ENCODE peak calls at places on chromosomes 4 and X, in seven cellular contexts. X is mucosa of descending colon; S is T47D; A is NCI-H748 treated with DMSO at 0.1 percent for 48 hours; I is GM10248; J is activated CD4-positive, alpha-beta T cell treated with anti-CD3 and anti-CD28 coated beads for 1 hour; D is stimulated activated CD8-positive, alpha-beta memory T cell treated with anti-CD3 and anti-CD28 coated beads, Interleukin-12 subunit alpha, Interleukin-12 subunit beta, amount 100 ng/mL, for 4 hours. L is an unnamed sample.

GRCh38 chrX:101229155-101229554 is 9.6 kb downstream of the DRP2 start:
- DNase-seq in S (no peak), D (no peak), J (no peak), A (no peak), X (no peak), I (no peak), L (no peak)

GRCh38 chrX:45623266-45623665 is 422.6 kb upstream of the DIPK2B start:
- DNase-seq in X (no peak), D (no peak), J (no peak), A (no peak), I (no peak), S (peak), L (no peak)

GRCh38 chr4:110631582-110632505 is 9.0 kb upstream of the PITX2 start:
- DNase-seq in J (no peak), S (no peak), A (peak), I (peak), D (no peak), X (peak), L (no peak)

GRCh38 chr4:114040319-114041116 is 61.1 kb upstream of the ARSJ start:
- DNase-seq in I (peak), J (no peak), X (no peak), D (no peak), S (no peak), A (no peak), L (no peak)

GRCh38 chrX:50626432-50626831 is 155.8 kb upstream of the DGKK start:
- DNase-seq in X (no peak), A (no peak), I (no peak), D (no peak), J (no peak), S (no peak), L (no peak)

GRCh38 chr4:40962551-40963185 is 212.9 kb downstream of the NSUN7 start:
- DNase-seq in X (no peak), J (no peak), A (no peak), I (no peak), S (no peak), D (no peak), L (no peak)

GRCh38 chrX:6852869-6853268 is 294.6 kb upstream of the STS start:
- DNase-seq in D (no peak), X (no peak), S (no peak), A (no peak), I (no peak), J (no peak), L (no peak)

GRCh38 chr4:36043901-36044300 is 200.4 kb downstream of the ARAP2 start:
- DNase-seq in X (no peak), J (no peak), I (no peak), S (no peak), A (no peak), D (no peak), L (no peak)

GRCh38 chr4:112910109-112910736 is 139.2 kb upstream of the ANK2 start:
- DNase-seq in D (no peak), X (no peak), I (no peak), J (no peak), S (no peak), A (no peak), L (no peak)

GRCh38 chr4:42632653-42633382 is 24.1 kb downstream of the ATP8A1 start:
- DNase-seq in J (no peak), X (no peak), S (no peak), A (no peak), I (no peak), D (no peak), L (no peak)

GRCh38 chr4:52996261-52997131 is 134.4 kb downstream of the RASL11B start:
- DNase-seq in D (no peak), A (no peak), X (no peak), S (no peak), J (no peak), I (no peak), L (no peak)

GRCh38 chrX:121389976-121390709 is 342.7 kb downstream of the GLUD2 start:
- DNase-seq in J (no peak), X (no peak), D (no peak), S (no peak), A (no peak), I (no peak), L (no peak)

GRCh38 chr4:98890698-98891097 is 38.2 kb downstream of the EIF4E start:
- DNase-seq in I (no peak), X (no peak), J (no peak), D (no peak), A (no peak), S (no peak), L (no peak)

GRCh38 chr4:168478868-168479267 is 1.4 kb downstream of the DDX60L start:
- DNase-seq in A (no peak), S (no peak), I (no peak), J (no peak), D (no peak), X (no peak), L (no peak)

GRCh38 chr4:118918388-118918787 is 29.7 kb downstream of the SYNPO2 start:
- DNase-seq in X (no peak), A (no peak), J (no peak), S (no peak), D (no peak), I (no peak), L (no peak)

GRCh38 chr4:168677063-168677462 is 180.2 kb downstream of the PALLD start:
- DNase-seq in D (no peak), A (no peak), X (no peak), S (no peak), I (no peak), J (no peak), L (no peak)